ENCODE peak calls at places on chromosome 7, in nine cellular contexts. F, X, C, W, T, M, G, K and D are unnamed samples.

GRCh38 chr7:143013473-143013872 is 13.5 kb downstream of the OR9A2 start:
- DNase-seq in F (no peak), X (no peak), C (no peak), W (no peak), T (no peak), M (peak; percentile 70), G (no peak), K (no peak), D (no peak)

GRCh38 chr7:146008293-146008692 is 108.3 kb upstream of the CNTNAP2 start:
- DNase-seq in F (no peak), X (no peak), C (no peak), W (no peak), T (no peak), M (no peak), G (no peak), K (no peak), D (no peak)

GRCh38 chr7:116490351-116490750 is 9.2 kb upstream of the CAV2 start:
- DNase-seq in F (no peak), X (no peak), C (no peak), W (no peak), T (no peak), M (no peak), G (no peak), K (no peak), D (no peak)

GRCh38 chr7:10708447-10708846 is 265.2 kb upstream of the PHF14 start:
- DNase-seq in F (peak; percentile 44), X (no peak), C (no peak), W (no peak), T (no peak), M (no peak), G (no peak), K (no peak), D (no peak)

GRCh38 chr7:47293884-47294568 is 287.9 kb downstream of the TNS3 start:
- DNase-seq in F (no peak), X (no peak), C (no peak), W (no peak), T (no peak), M (peak; percentile 20), G (no peak), K (no peak), D (no peak)

GRCh38 chr7:80614911-80615310 is 23.5 kb upstream of the CD36 start:
- DNase-seq in F (no peak), X (no peak), C (no peak), W (no peak), T (no peak), M (peak; percentile 52), G (no peak), K (no peak), D (no peak)

GRCh38 chr7:51356849-51357516 is 40.4 kb upstream of the COBL start:
- DNase-seq in F (no peak), X (no peak), C (no peak), W (no peak), T (no peak), M (no peak), G (no peak), K (no peak), D (no peak)

GRCh38 chr7:30162622-30163124 is 27.9 kb downstream of the MTURN start:
- DNase-seq in F (no peak), X (peak; percentile 28), C (no peak), W (no peak), T (no peak), M (peak; percentile 61), G (no peak), K (no peak), D (no peak)

GRCh38 chr7:86733783-86734182 is 90.1 kb downstream of the GRM3 start:
- DNase-seq in F (no peak), X (no peak), C (no peak), W (no peak), T (no peak), M (peak; percentile 1), G (no peak), K (no peak), D (no peak)

GRCh38 chr7:22860784-22861482 is 38.3 kb upstream of the TOMM7 start:
- DNase-seq in F (no peak), X (peak; percentile 51), C (no peak), W (no peak), T (no peak), M (no peak), G (no peak), K (no peak), D (no peak)